ENCODE peak calls at places on chromosomes 4 and X, in seven cellular contexts. C is stimulated activated CD4-positive, alpha-beta T cell treated with anti-CD3 and anti-CD28 coated beads, Interleukin-2, amount 100 ng/mL, for 48 hours; U is effector memory CD4-positive, alpha-beta T cell; R is bronchial epithelial cell; Y is BJ; A is activated T-cell treated with anti-CD3 and anti-CD28 coated beads for 48 hours; H is AG08395. T is an unnamed sample.

GRCh38 chrX:38375888-38376287 is 23.5 kb downstream of the OTC start:
- DNase-seq in C (no peak), U (no peak), R (peak), Y (no peak), A (no peak), H (peak), T (no peak)

GRCh38 chr4:106063009-106063408 is 167.7 kb downstream of the NPNT start:
- DNase-seq in C (no peak), U (no peak), R (peak), Y (no peak), A (no peak), H (no peak), T (no peak)

GRCh38 chr4:129968778-129969177 is 872.8 kb downstream of the C4orf33 start:
- DNase-seq in C (no peak), U (no peak), R (no peak), Y (no peak), A (no peak), H (no peak), T (no peak)

GRCh38 chrX:13386636-13387035 is 66.8 kb upstream of the ATXN3L start:
- DNase-seq in C (no peak), U (no peak), R (no peak), Y (no peak), A (no peak), H (no peak), T (no peak)

GRCh38 chr4:144699565-144699964 is 53.6 kb downstream of the HHIP start:
- DNase-seq in C (no peak), U (no peak), R (peak), Y (no peak), A (no peak), H (no peak), T (no peak)

GRCh38 chr4:145154573-145154972 is 25.8 kb downstream of the OTUD4 start:
- DNase-seq in C (no peak), U (no peak), R (no peak), Y (no peak), A (no peak), H (peak), T (no peak)

GRCh38 chrX:66162331-66162822 is 1.7 kb upstream of the HEPH start:
- DNase-seq in C (no peak), U (no peak), R (peak), Y (no peak), A (no peak), H (no peak), T (no peak)

GRCh38 chrX:71292669-71293379 is 8.7 kb upstream of the ITGB1BP2 start:
- DNase-seq in C (no peak), U (no peak), R (peak), Y (peak), A (no peak), H (peak), T (no peak)

GRCh38 chrX:48676893-48677270 is 6.7 kb upstream of the WAS start:
- DNase-seq in C (no peak), U (no peak), R (no peak), Y (no peak), A (no peak), H (no peak), T (no peak)